ENCODE peak calls at places on chromosomes 4 and X, in nine cellular contexts. L is GM12878; A is AG09319; S is mesendoderm; M is stimulated activated CD4-positive, alpha-beta T cell treated with anti-CD3 and anti-CD28 coated beads, Interleukin-15, amount 100 ng/mL, for 24 hours; V is NCI-H2107; W is cardiac fibroblast; Q is EH; U is activated naive CD4-positive, alpha-beta T cell treated with anti-CD3 and anti-CD28 coated beads, Interleukin-2, amount 50 U/mL, for 72 hours. Y is an unnamed sample.

GRCh38 chr4:78058591-78059523 is 1.7 kb downstream of the FRAS1 start:
- DNase-seq in S (peak), W (peak), Q (peak), M (peak), U (no peak), L (no peak), A (no peak), V (peak), Y (peak)

GRCh38 chr4:139605516-139605915 is 49.5 kb upstream of the SETD7 start:
- DNase-seq in S (no peak), L (no peak), Q (no peak), U (no peak), A (no peak), W (no peak), V (no peak), M (no peak), Y (no peak)

GRCh38 chr4:13524504-13525243 is 19.6 kb downstream of the NKX3-2 start:
- DNase-seq in L (no peak), V (no peak), M (no peak), U (no peak), W (peak), Q (peak), S (peak), A (no peak), Y (no peak)

GRCh38 chrX:2828404-2829065 is at the start of gene GYG2:
- DNase-seq in W (peak), M (no peak), U (no peak), L (no peak), Q (no peak), S (peak), A (no peak), V (no peak), Y (no peak)

GRCh38 chr4:159252491-159252890 is 149.6 kb downstream of the RAPGEF2 start:
- DNase-seq in S (no peak), Q (peak), W (peak), V (no peak), M (no peak), L (no peak), U (no peak), A (no peak), Y (no peak)

GRCh38 chrX:154437398-154437752 is 421 bp downstream of the GDI1 start:
- DNase-seq in V (no peak), M (no peak), Q (no peak), L (no peak), W (no peak), U (no peak), S (no peak), A (no peak), Y (no peak)

GRCh38 chr4:120694973-120695372 is 227.6 kb downstream of the PRDM5 start:
- DNase-seq in S (no peak), V (no peak), M (no peak), Q (peak), L (no peak), W (peak), U (no peak), A (no peak), Y (no peak)

GRCh38 chr4:1315306-1315705 is 25.6 kb downstream of the MAEA start:
- DNase-seq in M (no peak), W (no peak), S (no peak), V (no peak), Q (no peak), L (no peak), U (no peak), A (no peak), Y (no peak)

GRCh38 chrX:9144643-9145290 is 110.8 kb upstream of the FAM9B start:
- DNase-seq in L (no peak), S (no peak), Q (peak), U (no peak), M (no peak), V (no peak), A (no peak), W (peak), Y (no peak)

GRCh38 chr4:117491531-117491930 is 406.2 kb upstream of the TRAM1L1 start:
- DNase-seq in M (no peak), Q (no peak), S (no peak), U (no peak), A (no peak), L (no peak), W (no peak), V (no peak), Y (no peak)

GRCh38 chrX:71619193-71619592 is 882 bp upstream of the CXCR3 start:
- DNase-seq in U (peak), Q (no peak), A (no peak), M (peak), W (no peak), V (no peak), L (no peak), S (no peak), Y (no peak)

GRCh38 chrX:40418413-40419195 is 162.2 kb upstream of the ATP6AP2 start:
- DNase-seq in A (no peak), V (no peak), U (no peak), Q (no peak), L (no peak), M (no peak), W (no peak), S (no peak), Y (no peak)

GRCh38 chr4:145818001-145818400 is 120.6 kb downstream of the ZNF827 start:
- DNase-seq in W (no peak), M (no peak), Q (no peak), L (no peak), U (no peak), S (no peak), V (no peak), A (no peak), Y (no peak)

GRCh38 chr4:56575820-56576429 is 70.3 kb downstream of the ARL9 start:
- DNase-seq in A (peak), V (no peak), M (no peak), Q (peak), L (no peak), U (no peak), S (peak), W (peak), Y (no peak)

GRCh38 chr4:6032249-6033244 is 14.3 kb upstream of the C4orf50 start:
- DNase-seq in L (no peak), A (no peak), U (no peak), S (no peak), V (peak), Q (no peak), W (no peak), M (no peak), Y (no peak)

GRCh38 chr4:100781433-100781832 is 263.6 kb upstream of the EMCN start:
- DNase-seq in V (no peak), W (no peak), Q (no peak), L (no peak), M (no peak), U (no peak), A (no peak), S (no peak), Y (no peak)

Y was measured in PC-9.